ENCODE peak calls at places on chromosomes 11 and 22, in six cellular contexts. One of them, this sample, is unnamed.

GRCh38 chr11:56885182-56885581 is 103.5 kb upstream of the OR5AK2 start:
- DNase-seq in mammary epithelial cell: peak
- DNase-seq in fibroblast of mammary gland: no peak
- DNase-seq in HFF-Myc: no peak
- DNase-seq in HFFc6: no peak
- DNase-seq in kidney epithelial cell: peak
- DNase-seq in this sample: no peak

GRCh38 chr11:112453601-112454577 is 193.2 kb upstream of the PLET1 start:
- DNase-seq in kidney epithelial cell: no peak
- DNase-seq in mammary epithelial cell: peak
- DNase-seq in fibroblast of mammary gland: peak
- DNase-seq in HFFc6: peak
- DNase-seq in HFF-Myc: peak
- DNase-seq in this sample: peak

GRCh38 chr11:16511109-16511806 is 154.9 kb upstream of the SOX6 start:
- DNase-seq in HFFc6: peak
- DNase-seq in fibroblast of mammary gland: peak
- DNase-seq in mammary epithelial cell: peak
- DNase-seq in kidney epithelial cell: peak
- DNase-seq in HFF-Myc: peak
- DNase-seq in this sample: no peak

GRCh38 chr11:60991457-60991856 is 20.0 kb downstream of the CD6 start:
- DNase-seq in mammary epithelial cell: no peak
- DNase-seq in kidney epithelial cell: no peak
- DNase-seq in fibroblast of mammary gland: no peak
- DNase-seq in HFFc6: no peak
- DNase-seq in HFF-Myc: no peak
- DNase-seq in this sample: no peak

GRCh38 chr22:39135092-39135896 is 17.2 kb downstream of the CBX7 start:
- DNase-seq in mammary epithelial cell: peak
- DNase-seq in kidney epithelial cell: no peak
- DNase-seq in fibroblast of mammary gland: no peak
- DNase-seq in HFF-Myc: no peak
- DNase-seq in HFFc6: peak
- DNase-seq in this sample: peak

GRCh38 chr11:10645212-10645795 is 48.3 kb downstream of the IRAG1 start:
- DNase-seq in kidney epithelial cell: no peak
- DNase-seq in fibroblast of mammary gland: no peak
- DNase-seq in mammary epithelial cell: no peak
- DNase-seq in HFFc6: no peak
- DNase-seq in HFF-Myc: no peak
- DNase-seq in this sample: no peak

GRCh38 chr22:19473578-19473977 is 5.4 kb downstream of the UFD1 start:
- DNase-seq in kidney epithelial cell: no peak
- DNase-seq in HFF-Myc: no peak
- DNase-seq in mammary epithelial cell: no peak
- DNase-seq in HFFc6: peak
- DNase-seq in fibroblast of mammary gland: peak
- DNase-seq in this sample: no peak

GRCh38 chr22:43270314-43270908 is 72.8 kb downstream of the SCUBE1 start:
- DNase-seq in fibroblast of mammary gland: no peak
- DNase-seq in kidney epithelial cell: no peak
- DNase-seq in mammary epithelial cell: no peak
- DNase-seq in HFF-Myc: no peak
- DNase-seq in HFFc6: no peak
- DNase-seq in this sample: peak

GRCh38 chr11:80726236-80726635 is 1285.4 kb upstream of the TENM4 start:
- DNase-seq in HFFc6: no peak
- DNase-seq in fibroblast of mammary gland: no peak
- DNase-seq in kidney epithelial cell: no peak
- DNase-seq in mammary epithelial cell: no peak
- DNase-seq in HFF-Myc: no peak
- DNase-seq in this sample: no peak

GRCh38 chr11:133082453-133082781 is 449.9 kb downstream of the OPCML start:
- DNase-seq in HFFc6: no peak
- DNase-seq in mammary epithelial cell: no peak
- DNase-seq in HFF-Myc: no peak
- DNase-seq in fibroblast of mammary gland: no peak
- DNase-seq in kidney epithelial cell: no peak
- DNase-seq in this sample: peak

GRCh38 chr11:97743205-97743742 is 1277.5 kb upstream of the CNTN5 start:
- DNase-seq in fibroblast of mammary gland: peak
- DNase-seq in mammary epithelial cell: peak
- DNase-seq in HFF-Myc: no peak
- DNase-seq in HFFc6: no peak
- DNase-seq in kidney epithelial cell: peak
- DNase-seq in this sample: no peak

GRCh38 chr22:37226087-37226486 is 13.8 kb upstream of the SSTR3 start:
- DNase-seq in fibroblast of mammary gland: no peak
- DNase-seq in mammary epithelial cell: no peak
- DNase-seq in HFFc6: no peak
- DNase-seq in HFF-Myc: no peak
- DNase-seq in kidney epithelial cell: no peak
- DNase-seq in this sample: no peak

DNA sequence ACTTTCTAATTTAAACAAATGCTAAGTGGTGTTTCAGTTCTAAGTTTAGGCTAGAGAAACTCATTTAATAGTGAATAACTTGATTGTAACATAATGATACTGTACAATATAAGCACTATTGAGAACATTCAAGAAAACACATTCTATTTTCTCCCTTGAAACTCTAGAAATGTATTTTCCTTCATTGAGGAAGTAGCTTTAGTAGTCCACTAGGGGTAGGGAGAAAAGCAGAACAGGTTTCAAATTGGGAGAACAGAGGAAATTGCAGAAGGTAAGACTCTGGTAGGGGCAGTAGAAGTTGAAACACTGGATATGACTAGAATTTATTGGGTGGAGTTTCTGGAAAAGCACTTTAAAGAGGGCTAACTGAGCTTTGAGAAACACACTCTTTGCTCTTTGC is 31.6 kb upstream of the MPPED2 start:
- DNase-seq in kidney epithelial cell: no peak
- DNase-seq in HFF-Myc: no peak
- DNase-seq in mammary epithelial cell: no peak
- DNase-seq in HFFc6: no peak
- DNase-seq in fibroblast of mammary gland: no peak
- DNase-seq in this sample: no peak
- TF ChIP-seq CTCF in kidney epithelial cell: no peak
- TF ChIP-seq CTCF in HFF-Myc: no peak
- TF ChIP-seq CTCF in mammary epithelial cell: no peak
- TF ChIP-seq CTCF in HFFc6: no peak
- TF ChIP-seq CTCF in fibroblast of mammary gland: no peak
- TF ChIP-seq CTCF in this sample: no peak

GRCh38 chr11:36088234-36088975 is 144.5 kb downstream of the LDLRAD3 start:
- DNase-seq in HFF-Myc: no peak
- DNase-seq in mammary epithelial cell: no peak
- DNase-seq in fibroblast of mammary gland: peak
- DNase-seq in kidney epithelial cell: no peak
- DNase-seq in HFFc6: peak
- DNase-seq in this sample: no peak

GRCh38 chr11:36091256-36091811 is 147.5 kb downstream of the LDLRAD3 start:
- DNase-seq in fibroblast of mammary gland: no peak
- DNase-seq in kidney epithelial cell: no peak
- DNase-seq in HFFc6: peak
- DNase-seq in mammary epithelial cell: peak
- DNase-seq in HFF-Myc: no peak
- DNase-seq in this sample: no peak

GRCh38 chr11:36092314-36093030 is 148.6 kb downstream of the LDLRAD3 start:
- DNase-seq in mammary epithelial cell: no peak
- DNase-seq in HFF-Myc: no peak
- DNase-seq in kidney epithelial cell: no peak
- DNase-seq in fibroblast of mammary gland: no peak
- DNase-seq in HFFc6: no peak
- DNase-seq in this sample: no peak

GRCh38 chr11:36089920-36090319 is 146.1 kb downstream of the LDLRAD3 start:
- DNase-seq in fibroblast of mammary gland: no peak
- DNase-seq in HFFc6: no peak
- DNase-seq in kidney epithelial cell: no peak
- DNase-seq in mammary epithelial cell: no peak
- DNase-seq in HFF-Myc: no peak
- DNase-seq in this sample: no peak

GRCh38 chr11:36090351-36091245 is 146.7 kb downstream of the LDLRAD3 start:
- DNase-seq in mammary epithelial cell: no peak
- DNase-seq in HFFc6: no peak
- DNase-seq in fibroblast of mammary gland: no peak
- DNase-seq in kidney epithelial cell: no peak
- DNase-seq in HFF-Myc: no peak
- DNase-seq in this sample: no peak
- TF ChIP-seq CTCF in mammary epithelial cell: no peak
- TF ChIP-seq CTCF in HFFc6: no peak
- TF ChIP-seq CTCF in fibroblast of mammary gland: no peak
- TF ChIP-seq CTCF in kidney epithelial cell: no peak
- TF ChIP-seq CTCF in HFF-Myc: no peak
- TF ChIP-seq CTCF in this sample: no peak

GRCh38 chr11:47552086-47552580 is 799 bp downstream of the CELF1 start:
- DNase-seq in HFFc6: peak
- DNase-seq in mammary epithelial cell: peak
- DNase-seq in kidney epithelial cell: no peak
- DNase-seq in HFF-Myc: no peak
- DNase-seq in fibroblast of mammary gland: peak
- DNase-seq in this sample: peak

GRCh38 chr11:47552581-47553416 is at the start of gene CELF1:
- DNase-seq in mammary epithelial cell: peak
- DNase-seq in HFF-Myc: peak
- DNase-seq in HFFc6: peak
- DNase-seq in fibroblast of mammary gland: peak
- DNase-seq in kidney epithelial cell: peak
- DNase-seq in this sample: peak

GRCh38 chr11:47550288-47551052 is 2.5 kb downstream of the CELF1 start:
- DNase-seq in HFF-Myc: no peak
- DNase-seq in HFFc6: no peak
- DNase-seq in kidney epithelial cell: no peak
- DNase-seq in mammary epithelial cell: no peak
- DNase-seq in fibroblast of mammary gland: peak
- DNase-seq in this sample: no peak

GRCh38 chr11:47551086-47551485 is 1.8 kb downstream of the CELF1 start:
- DNase-seq in mammary epithelial cell: peak
- DNase-seq in kidney epithelial cell: no peak
- DNase-seq in fibroblast of mammary gland: peak
- DNase-seq in HFF-Myc: no peak
- DNase-seq in HFFc6: peak
- DNase-seq in this sample: peak

GRCh38 chr11:47553417-47553746 is 450 bp upstream of the CELF1 start:
- DNase-seq in HFF-Myc: no peak
- DNase-seq in kidney epithelial cell: no peak
- DNase-seq in mammary epithelial cell: no peak
- DNase-seq in fibroblast of mammary gland: peak
- DNase-seq in HFFc6: peak
- DNase-seq in this sample: no peak
- TF ChIP-seq CTCF in HFF-Myc: no peak
- TF ChIP-seq CTCF in kidney epithelial cell: no peak
- TF ChIP-seq CTCF in mammary epithelial cell: no peak
- TF ChIP-seq CTCF in fibroblast of mammary gland: no peak
- TF ChIP-seq CTCF in HFFc6: no peak
- TF ChIP-seq CTCF in this sample: no peak

GRCh38 chr22:41377846-41378245 is 3.9 kb upstream of the TEF start:
- DNase-seq in HFFc6: no peak
- DNase-seq in HFF-Myc: no peak
- DNase-seq in kidney epithelial cell: no peak
- DNase-seq in mammary epithelial cell: no peak
- DNase-seq in fibroblast of mammary gland: no peak
- DNase-seq in this sample: no peak
- TF ChIP-seq CTCF in HFFc6: no peak
- TF ChIP-seq CTCF in HFF-Myc: no peak
- TF ChIP-seq CTCF in kidney epithelial cell: no peak
- TF ChIP-seq CTCF in mammary epithelial cell: no peak
- TF ChIP-seq CTCF in fibroblast of mammary gland: no peak
- TF ChIP-seq CTCF in this sample: no peak

DNA sequence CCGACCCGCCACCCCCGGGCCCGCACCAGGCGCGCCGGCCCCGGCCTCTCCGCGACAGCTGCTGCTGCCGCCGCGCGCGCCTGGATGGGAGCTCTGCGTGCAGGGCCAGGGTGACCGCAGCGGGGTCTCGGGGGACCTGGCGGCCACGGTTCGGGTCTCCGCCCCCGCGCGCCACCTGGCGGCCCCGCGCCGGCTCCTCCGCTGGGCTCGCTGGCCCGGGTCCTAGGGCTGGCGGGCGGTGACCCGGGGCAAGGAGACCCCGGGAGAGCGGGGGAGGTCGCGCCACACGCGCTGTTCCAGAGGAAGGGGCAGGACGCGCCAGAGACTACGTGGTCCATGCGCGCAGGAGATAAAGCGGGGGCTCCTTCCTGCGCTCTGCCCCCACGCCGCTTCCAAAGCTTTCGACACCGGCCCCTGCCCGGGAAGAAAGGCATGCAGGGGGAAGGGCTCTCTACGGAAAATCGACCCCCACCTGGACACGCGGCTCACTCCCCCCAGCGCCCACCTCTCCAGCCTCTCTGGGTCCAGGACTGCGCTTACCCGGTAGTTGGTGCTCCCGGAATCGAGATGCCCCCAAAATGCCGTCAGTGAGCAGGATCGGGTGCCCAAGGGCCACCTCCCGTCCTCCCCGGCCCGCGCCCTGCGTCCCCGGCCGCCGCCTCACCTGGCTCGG is 480 bp downstream of the SHANK2 start:
- DNase-seq in fibroblast of mammary gland: no peak
- DNase-seq in kidney epithelial cell: no peak
- DNase-seq in HFF-Myc: no peak
- DNase-seq in HFFc6: no peak
- DNase-seq in mammary epithelial cell: no peak
- DNase-seq in this sample: peak
- TF ChIP-seq CTCF in fibroblast of mammary gland: no peak
- TF ChIP-seq CTCF in kidney epithelial cell: no peak
- TF ChIP-seq CTCF in HFF-Myc: no peak
- TF ChIP-seq CTCF in HFFc6: peak
- TF ChIP-seq CTCF in mammary epithelial cell: peak
- TF ChIP-seq CTCF in this sample: peak

GRCh38 chr11:129785383-129786111 is 30.1 kb upstream of the TMEM45B start:
- DNase-seq in fibroblast of mammary gland: peak
- DNase-seq in mammary epithelial cell: peak
- DNase-seq in HFF-Myc: no peak
- DNase-seq in kidney epithelial cell: no peak
- DNase-seq in HFFc6: no peak
- DNase-seq in this sample: no peak
- TF ChIP-seq CTCF in fibroblast of mammary gland: peak
- TF ChIP-seq CTCF in mammary epithelial cell: peak
- TF ChIP-seq CTCF in HFF-Myc: no peak
- TF ChIP-seq CTCF in kidney epithelial cell: peak
- TF ChIP-seq CTCF in HFFc6: peak
- TF ChIP-seq CTCF in this sample: no peak